ENCODE peak calls at places on chromosomes 12 and 14, in four cellular contexts. H, C, I and J are unnamed samples.

GRCh38 chr12:23099604-23100003 is 474.6 kb downstream of the ETNK1 start:
- DNase-seq in C (no peak), I (no peak), H (no peak), J (no peak)

GRCh38 chr14:34781242-34781641 is 66.8 kb upstream of the CFL2 start:
- DNase-seq in I (no peak), C (no peak), H (no peak), J (no peak)

GRCh38 chr14:61264699-61265098 is 16.4 kb downstream of the TMEM30B start:
- DNase-seq in C (no peak), I (no peak), H (no peak), J (no peak)

GRCh38 chr14:21347201-21347600 is 36.6 kb downstream of the SUPT16H start:
- DNase-seq in H (no peak), C (no peak), I (no peak), J (no peak)

GRCh38 chr14:74271365-74271764 is 31.4 kb downstream of the ABCD4 start:
- DNase-seq in C (no peak), I (no peak), H (no peak), J (no peak)

GRCh38 chr14:97848351-97848980 is 1051.3 kb downstream of the VRK1 start:
- DNase-seq in H (no peak), I (no peak), C (no peak), J (no peak)

GRCh38 chr14:32709072-32709471 is 229.6 kb upstream of the NPAS3 start:
- DNase-seq in C (no peak), I (no peak), H (no peak), J (peak)

GRCh38 chr12:12474471-12474928 is 88.2 kb downstream of the DUSP16 start:
- DNase-seq in H (no peak), I (no peak), C (no peak), J (no peak)

GRCh38 chr14:75548544-75548943 is 26.3 kb downstream of the BATF start:
- DNase-seq in C (no peak), I (no peak), H (peak), J (no peak)

GRCh38 chr12:127294651-127295205 is 972.2 kb upstream of the TMEM132C start:
- DNase-seq in C (no peak), H (no peak), I (no peak), J (no peak)

GRCh38 chr12:76337583-76337982 is 10.6 kb downstream of the BBS10 start:
- DNase-seq in I (no peak), C (no peak), H (no peak), J (no peak)

GRCh38 chr12:56333679-56334489 is at the start of gene PAN2:
- DNase-seq in I (peak), C (peak), H (peak), J (peak)
- TF ChIP-seq POLR2A in I (peak), C (peak), H (peak), J (peak)

GRCh38 chr12:123387508-123388217 is 3.7 kb downstream of the KMT5A start:
- DNase-seq in I (no peak), H (no peak), C (no peak), J (no peak)
- H3K4me3 ChIP-seq in I (peak), H (no peak), C (peak), J (peak)

DNA sequence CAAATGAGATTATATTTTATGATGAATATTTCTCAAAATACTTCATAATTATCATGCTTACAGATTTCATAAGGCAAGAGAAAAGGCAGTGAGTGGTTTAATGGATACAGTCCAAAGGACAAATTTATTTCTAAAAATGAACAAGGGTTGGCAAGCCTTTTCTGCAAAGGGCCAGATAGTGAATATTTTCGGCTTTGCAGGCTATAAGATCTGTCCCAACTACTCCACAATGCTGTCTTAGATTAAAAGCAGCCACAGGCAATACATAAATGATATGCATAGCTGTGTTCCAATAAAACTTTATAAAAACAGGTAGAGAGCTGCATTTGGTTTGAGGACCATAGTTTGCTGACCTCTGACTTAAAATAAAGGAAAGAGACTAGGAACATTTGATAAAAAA is 42.9 kb upstream of the STK38L start:
- DNase-seq in I (no peak), C (no peak), H (no peak), J (no peak)
- TF ChIP-seq POLR2AphosphoS5 in I (no peak), C (no peak), H (no peak), J (no peak)

GRCh38 chr12:88530868-88531267 is 49.4 kb downstream of the KITLG start:
- DNase-seq in H (no peak), I (no peak), C (no peak), J (no peak)

DNA sequence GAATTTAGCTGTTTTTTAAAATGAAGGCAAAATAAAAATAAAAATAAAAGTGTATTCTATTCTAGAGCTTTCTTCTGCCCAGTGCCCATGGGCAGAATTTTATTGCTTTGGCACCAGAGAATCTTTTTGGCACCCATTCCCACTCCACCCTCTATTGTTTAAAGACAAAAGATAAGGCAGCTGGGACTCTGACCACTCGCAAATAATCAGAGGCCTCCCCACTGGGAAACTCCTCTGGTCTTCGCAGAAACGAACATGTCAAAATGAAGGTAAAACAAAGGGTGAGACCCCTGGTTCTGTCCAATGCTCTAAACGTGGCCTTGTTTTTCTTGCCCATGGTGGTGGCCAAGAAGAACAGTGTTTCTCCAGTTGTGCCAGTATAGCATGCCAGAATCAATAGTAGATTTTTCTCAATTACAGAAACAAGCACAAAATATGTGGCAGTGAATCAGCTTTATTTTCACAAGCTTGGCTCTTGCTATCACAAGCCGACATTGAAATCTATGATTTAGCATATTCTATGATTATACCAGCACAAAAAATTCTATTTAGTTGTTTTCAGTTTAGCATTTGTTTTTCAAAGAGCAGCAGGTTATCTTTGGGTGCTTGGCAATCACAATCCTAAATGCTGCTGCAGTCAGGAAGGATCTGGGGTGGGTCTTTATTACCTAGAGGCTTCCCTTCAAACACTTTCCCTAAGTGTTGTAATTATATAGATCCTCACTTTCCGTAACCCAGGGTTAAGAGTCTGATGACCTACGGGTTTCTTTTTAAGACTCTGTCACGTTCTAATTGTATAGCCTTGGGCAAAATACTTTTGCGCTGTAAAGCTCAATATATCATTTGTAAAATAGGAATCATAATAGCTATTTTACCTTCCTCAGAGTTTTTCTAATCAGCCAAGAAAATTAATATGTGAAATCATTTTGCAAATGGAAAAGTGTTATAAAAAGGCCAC is 50.5 kb downstream of the KITLG start:
- DNase-seq in I (no peak), C (no peak), H (no peak), J (no peak)
- TF ChIP-seq POLR2A in I (no peak), C (no peak), H (no peak), J (no peak)

DNA sequence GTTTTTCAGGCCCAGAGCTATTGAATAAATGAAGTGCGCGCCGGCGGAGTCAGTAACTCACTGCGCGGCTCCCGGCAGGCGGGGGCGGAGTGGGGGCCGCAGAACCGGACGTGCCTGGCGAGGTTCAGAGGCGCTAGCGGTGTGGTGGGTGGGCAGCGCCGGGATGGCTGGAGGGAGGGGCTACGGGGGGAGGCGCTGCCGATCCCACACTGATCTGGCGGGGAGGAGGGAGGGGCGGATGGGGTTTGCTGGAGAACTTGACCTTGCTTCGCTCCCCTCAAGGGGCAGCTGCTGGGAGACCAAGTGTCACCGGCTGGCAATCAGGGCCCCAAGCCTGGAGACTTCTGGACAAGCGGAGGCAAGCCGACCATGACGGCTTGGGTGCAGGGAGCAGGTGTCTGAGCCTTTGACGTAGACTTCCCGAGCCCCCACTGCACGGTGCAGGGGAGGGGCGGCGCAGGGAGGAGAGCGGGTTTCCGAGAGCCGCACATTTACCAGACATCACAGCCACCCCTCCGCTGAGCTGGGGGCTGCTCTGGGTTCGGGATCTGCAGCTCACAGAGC is 174.1 kb upstream of the RTL1 start:
- DNase-seq in C (no peak), H (no peak), I (no peak), J (no peak)
- H3K4me3 ChIP-seq in C (no peak), H (no peak), I (no peak), J (no peak)